ENCODE peak calls at places on chromosome 6, in four cellular contexts. H, V, W and M are unnamed samples.
A peak's percentile ranks its signal among the peaks of the same experiment; 100 is the strongest.

GRCh38 chr6:93523365-93523764 is 104.0 kb upstream of the EPHA7 start:
- DNase-seq in H (no peak), V (no peak), W (no peak), M (no peak)

GRCh38 chr6:11918739-11919605 is 93.1 kb upstream of the HIVEP1 start:
- DNase-seq in H (no peak), V (no peak), W (no peak), M (no peak)

GRCh38 chr6:134642217-134642616 is 307.7 kb downstream of the ALDH8A1 start:
- DNase-seq in H (no peak), V (peak; percentile 41), W (no peak), M (peak; percentile 32)

GRCh38 chr6:34630040-34630439 is 66.5 kb downstream of the ILRUN start:
- DNase-seq in H (peak; percentile 50), V (peak; percentile 83), W (no peak), M (peak; percentile 82)

GRCh38 chr6:5723905-5724691 is 282.6 kb downstream of the NRN1 start:
- DNase-seq in H (no peak), V (no peak), W (peak; percentile 66), M (no peak)

GRCh38 chr6:168355716-168356522 is 36.3 kb upstream of the DACT2 start:
- DNase-seq in H (no peak), V (no peak), W (no peak), M (no peak)

GRCh38 chr6:1337791-1338190 is 25.9 kb downstream of the FOXQ1 start:
- DNase-seq in H (no peak), V (no peak), W (no peak), M (no peak)

GRCh38 chr6:36241728-36242127 is 28.1 kb upstream of the PNPLA1 start:
- DNase-seq in H (no peak), V (no peak), W (no peak), M (no peak)

GRCh38 chr6:142112451-142113061 is 20.2 kb upstream of the GJE1 start:
- DNase-seq in H (peak; percentile 59), V (peak; percentile 53), W (peak; percentile 75), M (peak; percentile 10)

GRCh38 chr6:117265425-117266266 is at the start of gene VGLL2:
- DNase-seq in H (peak; percentile 71), V (no peak), W (peak; percentile 40), M (no peak)

GRCh38 chr6:137894779-137895385 is 27.8 kb downstream of the TNFAIP3 start:
- DNase-seq in H (no peak), V (no peak), W (no peak), M (no peak)

GRCh38 chr6:136609878-136610706 is 59.9 kb upstream of the MAP7 start:
- DNase-seq in H (peak; percentile 77), V (peak; percentile 98), W (peak; percentile 78), M (peak; percentile 99)

GRCh38 chr6:109483744-109484075 is 691 bp upstream of the ZBTB24 start:
- DNase-seq in H (no peak), V (no peak), W (no peak), M (no peak)

GRCh38 chr6:42387336-42387735 is 64.4 kb downstream of the TRERF1 start:
- DNase-seq in H (no peak), V (no peak), W (no peak), M (no peak)

GRCh38 chr6:139708342-139709199 is 334.1 kb upstream of the CITED2 start:
- DNase-seq in H (peak; percentile 86), V (peak; percentile 50), W (no peak), M (peak; percentile 66)

GRCh38 chr6:110355727-110356126 is 2.4 kb downstream of the METTL24 start:
- DNase-seq in H (no peak), V (no peak), W (no peak), M (no peak)

GRCh38 chr6:34346175-34347119 is 46.0 kb downstream of the NUDT3 start:
- DNase-seq in H (no peak), V (no peak), W (no peak), M (no peak)

GRCh38 chr6:136060759-136061158 is 189.4 kb downstream of the MTFR2 start:
- DNase-seq in H (no peak), V (no peak), W (no peak), M (no peak)

GRCh38 chr6:15077964-15078363 is 167.9 kb upstream of the JARID2 start:
- DNase-seq in H (no peak), V (no peak), W (no peak), M (no peak)

GRCh38 chr6:84866715-84867114 is 102.3 kb upstream of the TBX18 start:
- DNase-seq in H (no peak), V (no peak), W (no peak), M (no peak)

GRCh38 chr6:52286798-52287432 is 2.4 kb upstream of the MCM3 start:
- DNase-seq in H (peak; percentile 72), V (peak; percentile 39), W (peak; percentile 85), M (no peak)

GRCh38 chr6:31717499-31718222 is 2.5 kb downstream of the LY6G6D start:
- DNase-seq in H (no peak), V (no peak), W (no peak), M (no peak)

GRCh38 chr6:42870145-42870936 is 9.1 kb upstream of the RPL7L1 start:
- DNase-seq in H (no peak), V (no peak), W (no peak), M (no peak)

GRCh38 chr6:133040025-133040838 is 200.9 kb upstream of the EYA4 start:
- DNase-seq in H (peak; percentile 13), V (no peak), W (no peak), M (no peak)